ENCODE peak calls at places on chromosomes 2 and 18, in eight cellular contexts. One of them, this sample, is unnamed.

GRCh38 chr2:171432969-171433762 is 624 bp downstream of the METTL8 start:
- DNase-seq in fibroblast of the aortic adventitia: peak; percentile 27
- DNase-seq in amniotic stem cell: no peak
- DNase-seq in activated CD8-positive, alpha-beta T cell treated with anti-CD3 and anti-CD28 coated beads for 36 hours: peak; percentile 77
- DNase-seq in HFF-Myc: no peak
- DNase-seq in stimulated activated CD8-positive, alpha-beta memory T cell treated with anti-CD3 and anti-CD28 coated beads, Interleukin-4, amount 100 ng/mL, for 1 hour: no peak
- DNase-seq in glutamatergic neuron: no peak
- DNase-seq in RWPE1: peak; percentile 65
- DNase-seq in this sample: peak; percentile 88

GRCh38 chr2:218370410-218371063 is 11.5 kb upstream of the SLC11A1 start:
- DNase-seq in fibroblast of the aortic adventitia: peak; percentile 48
- DNase-seq in activated CD8-positive, alpha-beta T cell treated with anti-CD3 and anti-CD28 coated beads for 36 hours: no peak
- DNase-seq in HFF-Myc: no peak
- DNase-seq in glutamatergic neuron: no peak
- DNase-seq in stimulated activated CD8-positive, alpha-beta memory T cell treated with anti-CD3 and anti-CD28 coated beads, Interleukin-4, amount 100 ng/mL, for 1 hour: no peak
- DNase-seq in RWPE1: no peak
- DNase-seq in amniotic stem cell: no peak
- DNase-seq in this sample: no peak

GRCh38 chr2:51218057-51218456 is 186.1 kb upstream of the NRXN1 start:
- DNase-seq in RWPE1: no peak
- DNase-seq in HFF-Myc: no peak
- DNase-seq in amniotic stem cell: no peak
- DNase-seq in fibroblast of the aortic adventitia: no peak
- DNase-seq in glutamatergic neuron: no peak
- DNase-seq in activated CD8-positive, alpha-beta T cell treated with anti-CD3 and anti-CD28 coated beads for 36 hours: no peak
- DNase-seq in stimulated activated CD8-positive, alpha-beta memory T cell treated with anti-CD3 and anti-CD28 coated beads, Interleukin-4, amount 100 ng/mL, for 1 hour: no peak
- DNase-seq in this sample: no peak

GRCh38 chr2:230443540-230443939 is 27.5 kb downstream of the SP100 start:
- DNase-seq in RWPE1: no peak
- DNase-seq in HFF-Myc: no peak
- DNase-seq in fibroblast of the aortic adventitia: peak; percentile 69
- DNase-seq in activated CD8-positive, alpha-beta T cell treated with anti-CD3 and anti-CD28 coated beads for 36 hours: peak; percentile 36
- DNase-seq in glutamatergic neuron: no peak
- DNase-seq in stimulated activated CD8-positive, alpha-beta memory T cell treated with anti-CD3 and anti-CD28 coated beads, Interleukin-4, amount 100 ng/mL, for 1 hour: no peak
- DNase-seq in amniotic stem cell: no peak
- DNase-seq in this sample: peak; percentile 34

GRCh38 chr2:173427887-173428683 is 73.4 kb downstream of the CDCA7 start:
- DNase-seq in HFF-Myc: peak; percentile 73
- DNase-seq in fibroblast of the aortic adventitia: peak; percentile 47
- DNase-seq in activated CD8-positive, alpha-beta T cell treated with anti-CD3 and anti-CD28 coated beads for 36 hours: no peak
- DNase-seq in amniotic stem cell: no peak
- DNase-seq in stimulated activated CD8-positive, alpha-beta memory T cell treated with anti-CD3 and anti-CD28 coated beads, Interleukin-4, amount 100 ng/mL, for 1 hour: no peak
- DNase-seq in RWPE1: peak; percentile 88
- DNase-seq in glutamatergic neuron: no peak
- DNase-seq in this sample: peak; percentile 97

GRCh38 chr2:143371616-143372015 is 242.4 kb downstream of the ARHGAP15 start:
- DNase-seq in HFF-Myc: no peak
- DNase-seq in RWPE1: no peak
- DNase-seq in fibroblast of the aortic adventitia: no peak
- DNase-seq in stimulated activated CD8-positive, alpha-beta memory T cell treated with anti-CD3 and anti-CD28 coated beads, Interleukin-4, amount 100 ng/mL, for 1 hour: no peak
- DNase-seq in activated CD8-positive, alpha-beta T cell treated with anti-CD3 and anti-CD28 coated beads for 36 hours: no peak
- DNase-seq in glutamatergic neuron: no peak
- DNase-seq in amniotic stem cell: no peak
- DNase-seq in this sample: no peak

GRCh38 chr2:59584958-59585357 is 968.5 kb downstream of the BCL11A start:
- DNase-seq in glutamatergic neuron: no peak
- DNase-seq in amniotic stem cell: no peak
- DNase-seq in stimulated activated CD8-positive, alpha-beta memory T cell treated with anti-CD3 and anti-CD28 coated beads, Interleukin-4, amount 100 ng/mL, for 1 hour: no peak
- DNase-seq in activated CD8-positive, alpha-beta T cell treated with anti-CD3 and anti-CD28 coated beads for 36 hours: peak; percentile 38
- DNase-seq in HFF-Myc: no peak
- DNase-seq in fibroblast of the aortic adventitia: no peak
- DNase-seq in RWPE1: no peak
- DNase-seq in this sample: peak; percentile 1

GRCh38 chr2:190123956-190124355 is 61.4 kb upstream of the MSTN start:
- DNase-seq in stimulated activated CD8-positive, alpha-beta memory T cell treated with anti-CD3 and anti-CD28 coated beads, Interleukin-4, amount 100 ng/mL, for 1 hour: no peak
- DNase-seq in activated CD8-positive, alpha-beta T cell treated with anti-CD3 and anti-CD28 coated beads for 36 hours: no peak
- DNase-seq in glutamatergic neuron: no peak
- DNase-seq in HFF-Myc: no peak
- DNase-seq in fibroblast of the aortic adventitia: peak; percentile 78
- DNase-seq in amniotic stem cell: no peak
- DNase-seq in RWPE1: no peak
- DNase-seq in this sample: peak; percentile 7

GRCh38 chr18:50231621-50232020 is 34.7 kb downstream of the CFAP53 start:
- DNase-seq in stimulated activated CD8-positive, alpha-beta memory T cell treated with anti-CD3 and anti-CD28 coated beads, Interleukin-4, amount 100 ng/mL, for 1 hour: no peak
- DNase-seq in glutamatergic neuron: no peak
- DNase-seq in fibroblast of the aortic adventitia: no peak
- DNase-seq in activated CD8-positive, alpha-beta T cell treated with anti-CD3 and anti-CD28 coated beads for 36 hours: peak; percentile 8
- DNase-seq in HFF-Myc: no peak
- DNase-seq in amniotic stem cell: no peak
- DNase-seq in RWPE1: peak; percentile 8
- DNase-seq in this sample: peak; percentile 93

GRCh38 chr2:62657752-62658151 is 47.8 kb upstream of the EHBP1 start:
- DNase-seq in stimulated activated CD8-positive, alpha-beta memory T cell treated with anti-CD3 and anti-CD28 coated beads, Interleukin-4, amount 100 ng/mL, for 1 hour: no peak
- DNase-seq in amniotic stem cell: no peak
- DNase-seq in HFF-Myc: no peak
- DNase-seq in RWPE1: no peak
- DNase-seq in glutamatergic neuron: no peak
- DNase-seq in fibroblast of the aortic adventitia: no peak
- DNase-seq in activated CD8-positive, alpha-beta T cell treated with anti-CD3 and anti-CD28 coated beads for 36 hours: no peak
- DNase-seq in this sample: no peak

GRCh38 chr2:63058742-63059433 is 8.3 kb downstream of the OTX1 start:
- DNase-seq in glutamatergic neuron: peak; percentile 60
- DNase-seq in HFF-Myc: no peak
- DNase-seq in fibroblast of the aortic adventitia: no peak
- DNase-seq in activated CD8-positive, alpha-beta T cell treated with anti-CD3 and anti-CD28 coated beads for 36 hours: peak; percentile 5
- DNase-seq in RWPE1: no peak
- DNase-seq in amniotic stem cell: no peak
- DNase-seq in stimulated activated CD8-positive, alpha-beta memory T cell treated with anti-CD3 and anti-CD28 coated beads, Interleukin-4, amount 100 ng/mL, for 1 hour: no peak
- DNase-seq in this sample: no peak

GRCh38 chr18:74496508-74497307 is 545 bp downstream of the CNDP2 start:
- DNase-seq in activated CD8-positive, alpha-beta T cell treated with anti-CD3 and anti-CD28 coated beads for 36 hours: peak; percentile 52
- DNase-seq in glutamatergic neuron: peak; percentile 79
- DNase-seq in RWPE1: peak; percentile 58
- DNase-seq in HFF-Myc: no peak
- DNase-seq in stimulated activated CD8-positive, alpha-beta memory T cell treated with anti-CD3 and anti-CD28 coated beads, Interleukin-4, amount 100 ng/mL, for 1 hour: peak; percentile 13
- DNase-seq in fibroblast of the aortic adventitia: peak; percentile 52
- DNase-seq in amniotic stem cell: no peak
- DNase-seq in this sample: peak; percentile 6

GRCh38 chr2:134145519-134145918 is 108.4 kb upstream of the MGAT5 start:
- DNase-seq in HFF-Myc: no peak
- DNase-seq in amniotic stem cell: no peak
- DNase-seq in activated CD8-positive, alpha-beta T cell treated with anti-CD3 and anti-CD28 coated beads for 36 hours: no peak
- DNase-seq in glutamatergic neuron: no peak
- DNase-seq in stimulated activated CD8-positive, alpha-beta memory T cell treated with anti-CD3 and anti-CD28 coated beads, Interleukin-4, amount 100 ng/mL, for 1 hour: no peak
- DNase-seq in fibroblast of the aortic adventitia: no peak
- DNase-seq in RWPE1: no peak
- DNase-seq in this sample: no peak

GRCh38 chr2:107633580-107634147 is 193.0 kb upstream of the RGPD4 start:
- DNase-seq in stimulated activated CD8-positive, alpha-beta memory T cell treated with anti-CD3 and anti-CD28 coated beads, Interleukin-4, amount 100 ng/mL, for 1 hour: no peak
- DNase-seq in fibroblast of the aortic adventitia: peak; percentile 83
- DNase-seq in activated CD8-positive, alpha-beta T cell treated with anti-CD3 and anti-CD28 coated beads for 36 hours: no peak
- DNase-seq in RWPE1: peak; percentile 69
- DNase-seq in glutamatergic neuron: no peak
- DNase-seq in amniotic stem cell: peak; percentile 52
- DNase-seq in HFF-Myc: peak; percentile 14
- DNase-seq in this sample: peak; percentile 93

GRCh38 chr2:177242136-177242987 is 22.2 kb downstream of the NFE2L2 start:
- DNase-seq in RWPE1: peak; percentile 91
- DNase-seq in fibroblast of the aortic adventitia: peak; percentile 98
- DNase-seq in glutamatergic neuron: no peak
- DNase-seq in HFF-Myc: peak; percentile 83
- DNase-seq in activated CD8-positive, alpha-beta T cell treated with anti-CD3 and anti-CD28 coated beads for 36 hours: no peak
- DNase-seq in amniotic stem cell: peak; percentile 78
- DNase-seq in stimulated activated CD8-positive, alpha-beta memory T cell treated with anti-CD3 and anti-CD28 coated beads, Interleukin-4, amount 100 ng/mL, for 1 hour: no peak
- DNase-seq in this sample: peak; percentile 91

GRCh38 chr2:222760301-222760897 is 88.9 kb downstream of the MOGAT1 start:
- DNase-seq in activated CD8-positive, alpha-beta T cell treated with anti-CD3 and anti-CD28 coated beads for 36 hours: no peak
- DNase-seq in fibroblast of the aortic adventitia: no peak
- DNase-seq in HFF-Myc: no peak
- DNase-seq in amniotic stem cell: no peak
- DNase-seq in glutamatergic neuron: no peak
- DNase-seq in RWPE1: no peak
- DNase-seq in stimulated activated CD8-positive, alpha-beta memory T cell treated with anti-CD3 and anti-CD28 coated beads, Interleukin-4, amount 100 ng/mL, for 1 hour: no peak
- DNase-seq in this sample: no peak

GRCh38 chr2:221019668-221020067 is 552.4 kb downstream of the EPHA4 start:
- DNase-seq in fibroblast of the aortic adventitia: no peak
- DNase-seq in RWPE1: no peak
- DNase-seq in HFF-Myc: no peak
- DNase-seq in stimulated activated CD8-positive, alpha-beta memory T cell treated with anti-CD3 and anti-CD28 coated beads, Interleukin-4, amount 100 ng/mL, for 1 hour: no peak
- DNase-seq in amniotic stem cell: no peak
- DNase-seq in activated CD8-positive, alpha-beta T cell treated with anti-CD3 and anti-CD28 coated beads for 36 hours: no peak
- DNase-seq in glutamatergic neuron: no peak
- DNase-seq in this sample: no peak

GRCh38 chr2:11657646-11658045 is 12.3 kb downstream of the NTSR2 start:
- DNase-seq in fibroblast of the aortic adventitia: no peak
- DNase-seq in amniotic stem cell: no peak
- DNase-seq in stimulated activated CD8-positive, alpha-beta memory T cell treated with anti-CD3 and anti-CD28 coated beads, Interleukin-4, amount 100 ng/mL, for 1 hour: no peak
- DNase-seq in glutamatergic neuron: no peak
- DNase-seq in HFF-Myc: no peak
- DNase-seq in RWPE1: no peak
- DNase-seq in activated CD8-positive, alpha-beta T cell treated with anti-CD3 and anti-CD28 coated beads for 36 hours: no peak
- DNase-seq in this sample: no peak

GRCh38 chr18:36284671-36285295 is 12.7 kb upstream of the FHOD3 start:
- DNase-seq in glutamatergic neuron: no peak
- DNase-seq in RWPE1: peak; percentile 20
- DNase-seq in stimulated activated CD8-positive, alpha-beta memory T cell treated with anti-CD3 and anti-CD28 coated beads, Interleukin-4, amount 100 ng/mL, for 1 hour: no peak
- DNase-seq in amniotic stem cell: peak; percentile 47
- DNase-seq in fibroblast of the aortic adventitia: peak; percentile 84
- DNase-seq in HFF-Myc: peak; percentile 44
- DNase-seq in activated CD8-positive, alpha-beta T cell treated with anti-CD3 and anti-CD28 coated beads for 36 hours: peak; percentile 57
- DNase-seq in this sample: peak; percentile 69

GRCh38 chr2:204749319-204749718 is 204.0 kb downstream of the PARD3B start:
- DNase-seq in activated CD8-positive, alpha-beta T cell treated with anti-CD3 and anti-CD28 coated beads for 36 hours: no peak
- DNase-seq in stimulated activated CD8-positive, alpha-beta memory T cell treated with anti-CD3 and anti-CD28 coated beads, Interleukin-4, amount 100 ng/mL, for 1 hour: no peak
- DNase-seq in glutamatergic neuron: no peak
- DNase-seq in fibroblast of the aortic adventitia: peak; percentile 79
- DNase-seq in amniotic stem cell: peak; percentile 27
- DNase-seq in RWPE1: peak; percentile 4
- DNase-seq in HFF-Myc: no peak
- DNase-seq in this sample: peak; percentile 64

This sample was measured in bronchial epithelial cell.